ENCODE peak calls at places on chromosome 13, in five cellular contexts. G is IMR-90, W is GM23338, P is astrocyte, V is H9. X is an unnamed sample. For H4K20me1, the result is how much of the 10 kb centered on the place peaks cover.

GRCh38 chr13:39892731-39893293 is 237.3 kb downstream of the COG6 start:
- DNase-seq in G (no peak), W (no peak), P (no peak), V (no peak), X (no peak)

GRCh38 chr13:20136781-20137703 is 23.8 kb downstream of the GJA3 start:
- DNase-seq in G (no peak), W (peak), P (no peak), V (peak), X (peak)

GRCh38 chr13:60032836-60033235 is 130.9 kb downstream of the DIAPH3 start:
- DNase-seq in G (no peak), W (no peak), P (no peak), V (no peak), X (no peak)

GRCh38 chr13:110210604-110210985 is 96.4 kb downstream of the COL4A1 start:
- DNase-seq in G (no peak), W (no peak), P (no peak), V (no peak), X (no peak)

GRCh38 chr13:28540612-28541011 is 45.7 kb upstream of the FLT1 start:
- DNase-seq in G (peak), W (no peak), P (no peak), V (no peak), X (no peak)

GRCh38 chr13:106238690-106239089 is 296.8 kb downstream of the EFNB2 start:
- DNase-seq in G (no peak), W (no peak), P (no peak), V (no peak), X (no peak)

GRCh38 chr13:36244073-36244472 is 29.7 kb upstream of the SOHLH2 start:
- DNase-seq in G (no peak), W (no peak), P (no peak), V (no peak), X (no peak)

GRCh38 chr13:93217701-93218100 is 8.9 kb upstream of the GPC6 start:
- DNase-seq in G (no peak), W (no peak), P (peak), V (no peak), X (no peak)

GRCh38 chr13:23375007-23375971 is 58.2 kb downstream of the SACS start:
- DNase-seq in G (peak), W (peak), P (peak), V (peak), X (peak)

GRCh38 chr13:22662771-22663170 is 518.0 kb upstream of the SGCG start:
- DNase-seq in G (no peak), W (no peak), P (no peak), V (no peak), X (no peak)

GRCh38 chr13:20456737-20457136 is 68.9 kb downstream of the CRYL1 start:
- DNase-seq in G (no peak), W (no peak), P (no peak), V (no peak), X (no peak)

GRCh38 chr13:71867101-71867814 is at the start of gene DACH1:
- DNase-seq in G (peak), W (peak), P (peak), V (peak), X (peak)

GRCh38 chr13:52830946-52831345 is 17.5 kb downstream of the PCDH8 start:
- DNase-seq in G (peak), W (no peak), P (peak), V (no peak), X (no peak)

GRCh38 chr13:46638262-46638661 is 85.3 kb downstream of the LRCH1 start:
- DNase-seq in G (no peak), W (no peak), P (no peak), V (no peak), X (no peak)
- H4K20me1 ChIP-seq in G (under half), W (under half), P (half or more), V (under half), X (under half)

GRCh38 chr13:32530841-32531253 is 7.7 kb downstream of the N4BP2L2 start:
- DNase-seq in G (peak), W (peak), P (peak), V (no peak), X (no peak)

GRCh38 chr13:32527151-32527550 is 11.4 kb downstream of the N4BP2L2 start:
- DNase-seq in G (no peak), W (no peak), P (no peak), V (no peak), X (no peak)

DNA sequence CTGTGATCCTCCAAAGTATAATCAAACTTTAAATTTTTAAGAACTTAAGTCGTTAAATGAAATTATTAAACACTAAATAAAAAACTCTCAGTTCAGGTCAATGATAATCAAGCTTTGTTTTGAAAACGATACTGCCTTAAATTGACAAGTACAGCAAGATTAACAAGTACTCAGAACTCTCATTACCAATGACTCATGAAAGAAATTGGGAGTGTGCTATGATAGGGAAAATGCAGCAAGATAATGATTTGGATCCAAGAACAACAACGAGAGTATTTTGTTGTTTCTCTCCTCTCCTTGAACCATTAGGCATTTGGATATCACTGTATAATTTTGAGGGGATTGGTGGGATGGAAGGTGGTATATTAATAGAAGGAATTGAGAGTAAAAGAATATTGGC is 10.2 kb downstream of the N4BP2L2 start:
- DNase-seq in G (peak), W (no peak), P (peak), V (no peak), X (no peak)
- H4K20me1 ChIP-seq in G (under half), W (under half), P (half or more), V (under half), X (under half)

DNA sequence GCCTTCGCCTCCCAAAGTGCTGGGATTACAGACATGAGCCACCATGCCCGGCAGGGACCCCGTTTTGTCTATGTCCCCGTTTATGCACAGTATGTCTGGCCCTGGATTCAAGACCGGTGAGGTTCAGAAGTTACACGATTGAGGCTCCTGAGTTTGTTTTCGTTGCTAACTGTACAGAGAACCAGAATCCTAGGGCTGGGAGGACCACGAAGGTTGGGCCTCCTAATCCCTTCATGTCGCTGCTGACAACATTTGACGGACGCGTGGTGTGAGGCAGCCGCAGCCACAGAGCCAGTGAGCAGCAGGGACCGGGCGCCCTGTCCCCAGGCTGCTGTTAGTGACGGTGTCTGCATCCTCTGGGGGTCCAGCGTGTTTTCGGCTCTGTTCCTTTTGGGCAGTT is 91.4 kb downstream of the ATP11A start:
- DNase-seq in G (no peak), W (no peak), P (no peak), V (no peak), X (no peak)
- H4K20me1 ChIP-seq in G (under half), W (under half), P (under half), V (under half), X (under half)

GRCh38 chr13:27257233-27257568 is 5.8 kb downstream of the RPL21 start:
- DNase-seq in G (no peak), W (no peak), P (no peak), V (no peak), X (no peak)
- H4K20me1 ChIP-seq in G (half or more), W (under half), P (half or more), V (under half), X (half or more)

GRCh38 chr13:43156916-43157315 is 133.5 kb downstream of the DNAJC15 start:
- DNase-seq in G (no peak), W (no peak), P (peak), V (no peak), X (no peak)

GRCh38 chr13:43159007-43159406 is 135.6 kb downstream of the DNAJC15 start:
- DNase-seq in G (peak), W (peak), P (peak), V (no peak), X (no peak)

GRCh38 chr13:43154839-43155238 is 131.5 kb downstream of the DNAJC15 start:
- DNase-seq in G (no peak), W (no peak), P (no peak), V (no peak), X (no peak)

GRCh38 chr13:43154083-43154739 is 130.8 kb downstream of the DNAJC15 start:
- DNase-seq in G (no peak), W (no peak), P (peak), V (no peak), X (no peak)

GRCh38 chr13:43157796-43158195 is 134.4 kb downstream of the DNAJC15 start:
- DNase-seq in G (no peak), W (no peak), P (peak), V (no peak), X (no peak)
- H4K20me1 ChIP-seq in G (under half), W (under half), P (under half), V (under half), X (under half)

GRCh38 chr13:98462946-98463345 is 114.0 kb downstream of the STK24 start:
- DNase-seq in G (no peak), W (no peak), P (no peak), V (no peak), X (no peak)
- H4K20me1 ChIP-seq in G (under half), W (under half), P (under half), V (under half), X (half or more)

GRCh38 chr13:47859129-47859528 is 141.9 kb downstream of the SUCLA2 start:
- DNase-seq in G (no peak), W (peak), P (peak), V (no peak), X (no peak)

GRCh38 chr13:47858678-47859050 is 142.4 kb downstream of the SUCLA2 start:
- DNase-seq in G (peak), W (no peak), P (peak), V (no peak), X (no peak)

GRCh38 chr13:47858042-47858677 is 142.9 kb downstream of the SUCLA2 start:
- DNase-seq in G (no peak), W (no peak), P (no peak), V (no peak), X (no peak)

DNA sequence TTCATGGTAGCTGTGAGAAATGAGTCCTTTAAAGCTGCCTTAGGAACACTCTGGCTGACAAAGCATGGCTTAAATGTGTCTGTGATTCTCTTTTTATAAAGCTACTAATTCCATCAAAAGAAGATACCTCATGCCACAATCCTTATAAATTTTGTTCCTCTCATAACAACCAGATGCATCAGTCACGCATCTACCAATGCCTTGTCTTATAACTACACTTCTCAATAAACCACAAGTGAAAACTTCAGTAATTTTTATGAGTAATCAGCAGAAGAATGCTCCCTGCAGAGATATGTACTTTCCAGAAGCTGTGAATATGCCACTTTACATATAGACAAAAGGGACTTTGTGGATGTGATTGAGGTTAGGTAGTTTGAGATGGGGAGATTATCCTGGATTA is 147.8 kb downstream of the SUCLA2 start:
- DNase-seq in G (no peak), W (no peak), P (peak), V (no peak), X (no peak)
- H4K20me1 ChIP-seq in G (under half), W (under half), P (under half), V (under half), X (under half)

DNA sequence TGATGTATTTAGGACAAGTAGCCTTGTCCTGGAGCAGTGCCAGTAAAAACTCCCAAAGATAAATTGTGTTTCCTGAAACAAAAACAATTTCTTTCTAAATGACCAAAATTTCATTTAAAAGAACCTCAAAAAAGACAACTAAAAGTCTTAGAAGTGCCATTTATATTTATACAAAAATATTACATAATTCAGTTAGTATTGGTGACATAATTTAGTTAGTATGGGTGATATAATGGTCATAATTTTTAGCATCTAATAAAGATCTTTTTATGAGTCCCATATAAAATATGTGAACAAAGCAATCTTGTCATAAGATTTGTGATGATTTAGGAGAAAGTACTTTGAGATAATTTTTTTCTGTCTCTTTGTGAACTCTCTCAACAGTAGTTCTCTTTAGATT is 76.0 kb downstream of the ELF1 start:
- DNase-seq in G (no peak), W (no peak), P (no peak), V (no peak), X (no peak)
- H4K20me1 ChIP-seq in G (under half), W (under half), P (under half), V (under half), X (under half)

GRCh38 chr13:75759531-75759930 is 123.4 kb downstream of the LMO7 start:
- DNase-seq in G (no peak), W (no peak), P (no peak), V (no peak), X (no peak)

GRCh38 chr13:75762967-75763366 is 126.8 kb downstream of the LMO7 start:
- DNase-seq in G (no peak), W (no peak), P (no peak), V (no peak), X (no peak)

GRCh38 chr13:75761373-75761772 is 125.2 kb downstream of the LMO7 start:
- DNase-seq in G (no peak), W (no peak), P (no peak), V (no peak), X (no peak)

GRCh38 chr13:75762066-75762937 is 126.2 kb downstream of the LMO7 start:
- DNase-seq in G (peak), W (no peak), P (no peak), V (no peak), X (no peak)

GRCh38 chr13:75760182-75760981 is 124.3 kb downstream of the LMO7 start:
- DNase-seq in G (peak), W (no peak), P (peak), V (no peak), X (no peak)
- H4K20me1 ChIP-seq in G (half or more), W (under half), P (half or more), V (under half), X (under half)